ENCODE peak calls at places on chromosome 11, in nine cellular contexts. L is GM20000; B is KG1; Q is WTC11; E is stimulated activated CD4-positive, alpha-beta T cell treated with anti-CD3 and anti-CD28 coated beads, Interleukin-1b, Interleukin-23, amount 100 ng/mL, for 1 hour; R is mucosa of gallbladder; T is CMK; C is EL; M is IMR-90. X is an unnamed sample.
A peak's percentile ranks its signal among the peaks of the same experiment; 100 is the strongest.

GRCh38 chr11:71183878-71184277 is 68.5 kb downstream of the SHANK2 start:
- DNase-seq in L (no peak), B (no peak), Q (no peak), E (no peak), R (no peak), T (no peak), C (no peak), M (no peak), X (no peak)

GRCh38 chr11:74123008-74123448 is 47.8 kb downstream of the C2CD3 start:
- DNase-seq in L (no peak), B (no peak), Q (no peak), E (no peak), R (no peak), T (no peak), C (peak; percentile 23), M (peak; percentile 35), X (no peak)

GRCh38 chr11:11025087-11025486 is 167.2 kb upstream of the ZBED5 start:
- DNase-seq in L (no peak), B (no peak), Q (no peak), E (no peak), R (no peak), T (no peak), C (peak; percentile 72), M (peak; percentile 75), X (no peak)

GRCh38 chr11:19988598-19988997 is 171.7 kb downstream of the DBX1 start:
- DNase-seq in L (no peak), B (no peak), Q (peak; percentile 40), E (no peak), R (peak; percentile 55), T (no peak), C (peak; percentile 56), M (peak; percentile 92), X (no peak)

GRCh38 chr11:3009481-3009880 is 17.4 kb upstream of the NAP1L4 start:
- DNase-seq in L (no peak), B (no peak), Q (no peak), E (no peak), R (no peak), T (no peak), C (no peak), M (no peak), X (no peak)

GRCh38 chr11:44725016-44725651 is 1.6 kb upstream of the TSPAN18 start:
- DNase-seq in L (no peak), B (no peak), Q (no peak), E (no peak), R (no peak), T (no peak), C (no peak), M (no peak), X (no peak)

GRCh38 chr11:66912963-66913362 is 45.2 kb downstream of the PC start:
- DNase-seq in L (no peak), B (no peak), Q (no peak), E (no peak), R (no peak), T (no peak), C (no peak), M (no peak), X (no peak)

GRCh38 chr11:10418259-10418949 is 36.7 kb upstream of the AMPD3 start:
- DNase-seq in L (no peak), B (no peak), Q (no peak), E (no peak), R (no peak), T (no peak), C (peak; percentile 56), M (peak; percentile 27), X (no peak)